ENCODE peak calls at places on chromosomes 11 and 22, in four cellular contexts. K is adipocyte, P is transverse colon, S is uterus. A is an unnamed sample. For H3K36me3 and H3K27me3, the result is how much of the 10 kb centered on the place peaks cover.

GRCh38 chr11:82771781-82772180 is 38.1 kb upstream of the FAM181B start:
- DNase-seq in K (no peak), P (no peak), S (no peak), A (no peak)

GRCh38 chr11:88102595-88102929 is 72.7 kb downstream of the RAB38 start:
- DNase-seq in K (peak), P (no peak), S (no peak), A (no peak)

GRCh38 chr22:40212126-40212525 is 34.4 kb downstream of the TNRC6B start:
- DNase-seq in K (no peak), P (no peak), S (no peak), A (no peak)

GRCh38 chr11:11465280-11465679 is 112.2 kb upstream of the CSNK2A3 start:
- DNase-seq in K (no peak), P (no peak), S (no peak), A (no peak)

GRCh38 chr11:62958547-62959071 is 26.2 kb downstream of the SLC22A6 start:
- DNase-seq in K (no peak), P (peak), S (peak), A (peak)

GRCh38 chr11:2156416-2157182 is 4.4 kb downstream of the INS start:
- DNase-seq in K (peak), P (peak), S (peak), A (peak)

GRCh38 chr11:76436020-76436419 is 8.8 kb upstream of the EMSY start:
- DNase-seq in K (peak), P (no peak), S (no peak), A (no peak)

GRCh38 chr22:22713416-22713815 is 69.0 kb downstream of the GGTLC2 start:
- DNase-seq in K (no peak), P (no peak), S (no peak), A (no peak)

GRCh38 chr11:87290304-87290922 is 252.7 kb downstream of the TMEM135 start:
- DNase-seq in K (peak), P (no peak), S (no peak), A (no peak)

GRCh38 chr22:28015056-28015445 is 96.0 kb upstream of the PITPNB start:
- DNase-seq in K (no peak), P (no peak), S (peak), A (no peak)
- H3K36me3 ChIP-seq in K (under half), P (under half), S (under half), A (under half)

GRCh38 chr11:8017071-8017470 is 29.9 kb downstream of the EIF3F start:
- DNase-seq in K (no peak), P (no peak), S (no peak), A (peak)
- H3K27me3 ChIP-seq in K (under half), P (under half), S (under half), A (under half)

DNA sequence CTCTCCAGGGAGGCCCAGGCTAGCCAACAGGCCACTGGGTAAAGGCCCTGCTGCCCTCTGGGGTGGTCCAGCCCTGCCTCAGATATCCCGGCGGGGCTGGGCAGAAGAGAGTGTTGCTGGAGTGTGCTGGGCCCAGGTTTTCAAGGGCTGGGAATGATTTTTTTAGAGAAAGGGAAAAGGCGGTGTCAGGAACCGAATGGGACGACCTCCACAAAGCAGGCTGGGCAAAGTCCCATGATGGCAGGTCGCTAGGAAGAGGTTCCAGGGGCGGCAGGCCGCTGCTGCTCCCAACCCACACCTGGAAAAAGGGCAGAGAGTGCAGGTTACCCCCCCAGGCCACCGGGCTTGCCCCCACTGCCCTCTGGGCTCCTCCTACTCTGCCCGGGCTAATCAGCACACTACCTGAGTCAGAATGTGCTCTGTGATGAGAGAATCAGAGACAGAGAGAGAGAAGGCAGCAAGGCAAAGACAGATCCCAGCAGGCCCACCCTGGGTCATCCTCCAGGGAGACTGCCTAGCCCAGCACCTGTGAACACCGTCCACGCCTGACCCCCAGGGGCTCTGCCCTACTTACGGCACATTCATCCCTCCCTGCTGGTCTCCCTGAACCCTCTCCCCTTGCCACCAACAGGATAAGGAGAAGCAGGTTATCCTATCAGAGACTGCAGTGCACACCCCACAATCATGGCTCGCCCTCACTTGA is 4.6 kb downstream of the PATZ1 start:
- DNase-seq in K (no peak), P (no peak), S (no peak), A (no peak)
- H3K36me3 ChIP-seq in K (under half), P (under half), S (under half), A (under half)

GRCh38 chr22:32764330-32765116 is 37.0 kb upstream of the TIMP3 start:
- DNase-seq in K (peak), P (peak), S (peak), A (peak)

GRCh38 chr22:32760396-32760795 is 41.1 kb upstream of the TIMP3 start:
- DNase-seq in K (no peak), P (no peak), S (no peak), A (no peak)

GRCh38 chr22:32758866-32759385 is 42.6 kb upstream of the TIMP3 start:
- DNase-seq in K (no peak), P (no peak), S (no peak), A (no peak)

GRCh38 chr22:32761251-32761903 is 40.1 kb upstream of the TIMP3 start:
- DNase-seq in K (peak), P (no peak), S (no peak), A (no peak)

DNA sequence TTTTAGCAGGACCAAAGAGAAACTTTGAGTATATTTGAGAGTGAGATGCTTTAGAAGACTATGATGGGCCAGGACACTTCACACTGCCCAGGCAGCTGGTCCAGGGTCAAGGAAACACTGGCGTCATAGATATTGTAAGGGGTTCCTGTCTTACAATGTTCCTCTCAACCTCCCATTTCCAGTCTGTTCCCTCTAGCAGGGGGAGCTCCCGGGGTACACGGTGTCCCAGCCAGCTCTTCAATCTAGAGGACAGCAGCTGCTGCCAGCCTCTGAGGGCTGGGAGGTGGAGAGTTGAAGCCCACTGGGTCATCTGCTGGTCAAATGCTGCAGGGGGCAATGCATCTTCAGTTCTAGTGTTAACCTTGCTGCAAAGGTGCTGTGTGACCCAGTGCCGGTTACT is 40.7 kb upstream of the TIMP3 start:
- DNase-seq in K (no peak), P (peak), S (peak), A (peak)
- H3K27me3 ChIP-seq in K (under half), P (under half), S (under half), A (under half)

DNA sequence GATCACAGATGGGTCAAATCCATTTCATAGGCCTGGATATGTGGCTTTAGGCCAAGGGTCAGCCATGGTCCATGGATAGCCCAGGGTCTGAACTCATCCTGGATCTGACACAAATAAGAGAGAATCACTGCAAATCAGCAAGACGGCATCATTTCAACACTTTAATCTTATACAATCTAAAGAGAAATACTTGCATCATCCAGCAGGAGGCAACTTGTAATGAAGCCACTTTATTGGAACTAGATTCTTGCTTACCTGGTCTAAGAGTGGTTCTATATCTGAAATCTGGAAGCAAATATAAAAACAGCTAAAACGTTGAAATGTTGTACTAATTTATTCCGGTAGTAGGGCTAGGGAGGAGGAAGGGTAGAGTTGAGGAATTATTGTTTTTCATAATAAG is 870.1 kb downstream of the JRKL start:
- DNase-seq in K (no peak), P (no peak), S (no peak), A (no peak)
- H3K36me3 ChIP-seq in K (under half), P (under half), S (under half), A (under half)

GRCh38 chr11:17721242-17721999 is 2.0 kb downstream of the MYOD1 start:
- DNase-seq in K (peak), P (no peak), S (no peak), A (no peak)

GRCh38 chr11:17720796-17721171 is 1.4 kb downstream of the MYOD1 start:
- DNase-seq in K (no peak), P (no peak), S (no peak), A (no peak)

GRCh38 chr11:17724020-17724908 is 4.9 kb downstream of the MYOD1 start:
- DNase-seq in K (no peak), P (no peak), S (no peak), A (no peak)

GRCh38 chr11:17719940-17720795 is 797 bp downstream of the MYOD1 start:
- DNase-seq in K (peak), P (no peak), S (no peak), A (no peak)

GRCh38 chr11:17722000-17722643 is 2.8 kb downstream of the MYOD1 start:
- DNase-seq in K (peak), P (no peak), S (no peak), A (no peak)
- H3K27me3 ChIP-seq in K (half or more), P (half or more), S (under half), A (half or more)

A was measured in adrenal gland.